ENCODE peak calls at places on chromosome 17, in six cellular contexts. One of them, this sample, is unnamed.

GRCh38 chr17:55655777-55656176 is 66.9 kb downstream of the TMEM100 start:
- DNase-seq in stomach: no peak
- DNase-seq in heart left ventricle: no peak
- DNase-seq in mammary epithelial cell: no peak
- DNase-seq in esophagus muscularis mucosa: no peak
- DNase-seq in uterus: no peak
- DNase-seq in this sample: no peak

GRCh38 chr17:33509331-33509730 is 216.2 kb upstream of the ASIC2 start:
- DNase-seq in heart left ventricle: no peak
- DNase-seq in uterus: no peak
- DNase-seq in stomach: no peak
- DNase-seq in esophagus muscularis mucosa: no peak
- DNase-seq in mammary epithelial cell: no peak
- DNase-seq in this sample: no peak

GRCh38 chr17:28563475-28563874 is 7.8 kb downstream of the PIGS start:
- DNase-seq in heart left ventricle: no peak
- DNase-seq in mammary epithelial cell: no peak
- DNase-seq in esophagus muscularis mucosa: no peak
- DNase-seq in stomach: no peak
- DNase-seq in uterus: no peak
- DNase-seq in this sample: no peak

GRCh38 chr17:75769536-75769935 is 4.5 kb upstream of the GALK1 start:
- DNase-seq in esophagus muscularis mucosa: no peak
- DNase-seq in uterus: no peak
- DNase-seq in stomach: peak; percentile 65
- DNase-seq in mammary epithelial cell: no peak
- DNase-seq in heart left ventricle: no peak
- DNase-seq in this sample: no peak

GRCh38 chr17:73286863-73287296 is 24.9 kb downstream of the CDC42EP4 start:
- DNase-seq in mammary epithelial cell: peak; percentile 68
- DNase-seq in stomach: no peak
- DNase-seq in esophagus muscularis mucosa: no peak
- DNase-seq in heart left ventricle: peak; percentile 59
- DNase-seq in uterus: peak; percentile 68
- DNase-seq in this sample: no peak

GRCh38 chr17:55149485-55149884 is 115.3 kb upstream of the HLF start:
- DNase-seq in mammary epithelial cell: no peak
- DNase-seq in esophagus muscularis mucosa: no peak
- DNase-seq in uterus: no peak
- DNase-seq in stomach: no peak
- DNase-seq in heart left ventricle: no peak
- DNase-seq in this sample: no peak

GRCh38 chr17:63833026-63833740 is 5.7 kb upstream of the FTSJ3 start:
- DNase-seq in esophagus muscularis mucosa: no peak
- DNase-seq in uterus: no peak
- DNase-seq in heart left ventricle: no peak
- DNase-seq in mammary epithelial cell: no peak
- DNase-seq in stomach: no peak
- DNase-seq in this sample: no peak

GRCh38 chr17:75642221-75643032 is 9.2 kb downstream of the SMIM5 start:
- DNase-seq in mammary epithelial cell: peak; percentile 21
- DNase-seq in stomach: peak; percentile 60
- DNase-seq in heart left ventricle: no peak
- DNase-seq in uterus: no peak
- DNase-seq in esophagus muscularis mucosa: no peak
- DNase-seq in this sample: no peak

GRCh38 chr17:43614560-43614959 is 47.2 kb downstream of the MEOX1 start:
- DNase-seq in stomach: no peak
- DNase-seq in esophagus muscularis mucosa: no peak
- DNase-seq in mammary epithelial cell: no peak
- DNase-seq in uterus: no peak
- DNase-seq in heart left ventricle: no peak
- DNase-seq in this sample: no peak

GRCh38 chr17:34858941-34859562 is 102.2 kb downstream of the CCT6B start:
- DNase-seq in stomach: no peak
- DNase-seq in heart left ventricle: no peak
- DNase-seq in uterus: no peak
- DNase-seq in esophagus muscularis mucosa: no peak
- DNase-seq in mammary epithelial cell: no peak
- DNase-seq in this sample: no peak

GRCh38 chr17:48555183-48555615 is 10.3 kb upstream of the HOXB2 start:
- DNase-seq in uterus: peak; percentile 45
- DNase-seq in mammary epithelial cell: peak; percentile 87
- DNase-seq in esophagus muscularis mucosa: no peak
- DNase-seq in stomach: no peak
- DNase-seq in heart left ventricle: no peak
- DNase-seq in this sample: no peak

GRCh38 chr17:42133461-42134041 is 10.9 kb downstream of the HSPB9 start:
- DNase-seq in esophagus muscularis mucosa: no peak
- DNase-seq in stomach: no peak
- DNase-seq in uterus: no peak
- DNase-seq in mammary epithelial cell: peak; percentile 19
- DNase-seq in heart left ventricle: no peak
- DNase-seq in this sample: no peak

GRCh38 chr17:77449908-77450741 is 309.4 kb downstream of the SEC14L1 start:
- DNase-seq in heart left ventricle: peak; percentile 90
- DNase-seq in uterus: peak; percentile 90
- DNase-seq in mammary epithelial cell: peak; percentile 52
- DNase-seq in stomach: peak; percentile 67
- DNase-seq in esophagus muscularis mucosa: no peak
- DNase-seq in this sample: no peak

GRCh38 chr17:5225668-5226457 is 8.8 kb downstream of the SCIMP start:
- DNase-seq in heart left ventricle: no peak
- DNase-seq in esophagus muscularis mucosa: no peak
- DNase-seq in mammary epithelial cell: no peak
- DNase-seq in stomach: no peak
- DNase-seq in uterus: no peak
- DNase-seq in this sample: no peak

GRCh38 chr17:78058581-78058980 is 70.0 kb downstream of the TMC6 start:
- DNase-seq in uterus: no peak
- DNase-seq in mammary epithelial cell: no peak
- DNase-seq in stomach: no peak
- DNase-seq in esophagus muscularis mucosa: no peak
- DNase-seq in heart left ventricle: no peak
- DNase-seq in this sample: no peak

GRCh38 chr17:37458805-37459204 is 30.9 kb upstream of the DUSP14 start:
- DNase-seq in uterus: no peak
- DNase-seq in mammary epithelial cell: peak; percentile 42
- DNase-seq in esophagus muscularis mucosa: no peak
- DNase-seq in stomach: no peak
- DNase-seq in heart left ventricle: no peak
- DNase-seq in this sample: no peak

GRCh38 chr17:82238562-82239201 is 9.8 kb downstream of the SLC16A3 start:
- DNase-seq in uterus: peak; percentile 84
- DNase-seq in esophagus muscularis mucosa: no peak
- DNase-seq in mammary epithelial cell: peak; percentile 90
- DNase-seq in heart left ventricle: peak; percentile 85
- DNase-seq in stomach: peak; percentile 90
- DNase-seq in this sample: no peak

GRCh38 chr17:47808830-47809480 is 12.6 kb downstream of the OSBPL7 start:
- DNase-seq in mammary epithelial cell: no peak
- DNase-seq in stomach: no peak
- DNase-seq in esophagus muscularis mucosa: no peak
- DNase-seq in heart left ventricle: peak; percentile 4
- DNase-seq in uterus: no peak
- DNase-seq in this sample: no peak

GRCh38 chr17:45228121-45228941 is 6.6 kb downstream of the FMNL1 start:
- DNase-seq in uterus: no peak
- DNase-seq in mammary epithelial cell: no peak
- DNase-seq in heart left ventricle: peak; percentile 40
- DNase-seq in stomach: no peak
- DNase-seq in esophagus muscularis mucosa: no peak
- DNase-seq in this sample: peak; percentile 34

GRCh38 chr17:45229681-45230409 is 8.2 kb downstream of the FMNL1 start:
- DNase-seq in uterus: no peak
- DNase-seq in stomach: no peak
- DNase-seq in esophagus muscularis mucosa: no peak
- DNase-seq in heart left ventricle: peak; percentile 61
- DNase-seq in mammary epithelial cell: no peak
- DNase-seq in this sample: no peak

GRCh38 chr17:45230410-45230786 is 8.7 kb downstream of the FMNL1 start:
- DNase-seq in uterus: no peak
- DNase-seq in heart left ventricle: no peak
- DNase-seq in mammary epithelial cell: no peak
- DNase-seq in esophagus muscularis mucosa: no peak
- DNase-seq in stomach: no peak
- DNase-seq in this sample: no peak

GRCh38 chr17:45227631-45228120 is 6.0 kb downstream of the FMNL1 start:
- DNase-seq in uterus: no peak
- DNase-seq in esophagus muscularis mucosa: no peak
- DNase-seq in stomach: no peak
- DNase-seq in mammary epithelial cell: no peak
- DNase-seq in heart left ventricle: peak; percentile 32
- DNase-seq in this sample: no peak

DNA sequence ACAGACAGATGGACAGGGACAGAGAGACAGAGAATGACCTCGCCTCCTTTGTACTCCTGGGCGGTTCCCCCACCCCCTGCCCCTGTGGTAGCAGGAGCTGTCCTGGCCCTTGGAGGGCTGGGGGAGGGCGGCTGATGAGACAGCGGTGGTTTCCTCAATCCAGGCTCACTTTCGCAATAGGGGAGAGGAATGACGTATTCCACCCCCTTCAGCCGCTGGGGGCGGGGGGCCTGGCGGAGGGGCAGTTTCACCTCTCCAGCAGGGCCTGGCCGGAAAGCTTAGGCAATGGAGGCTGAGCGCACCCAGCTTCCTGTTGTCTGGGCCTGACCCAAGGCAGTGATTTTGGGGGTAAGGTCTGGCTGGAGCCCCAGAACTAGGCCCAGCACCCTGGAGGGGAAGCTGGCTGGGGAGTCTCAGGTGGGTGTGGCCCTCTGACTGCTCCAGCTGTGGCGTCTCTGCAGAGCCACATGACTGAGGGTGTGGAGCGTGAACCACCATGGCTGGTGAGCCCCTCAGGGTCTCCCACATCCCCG is 7.4 kb downstream of the FMNL1 start:
- DNase-seq in uterus: peak; percentile 87
- DNase-seq in mammary epithelial cell: peak; percentile 90
- DNase-seq in stomach: peak; percentile 70
- DNase-seq in heart left ventricle: peak; percentile 91
- DNase-seq in esophagus muscularis mucosa: peak; percentile 95
- DNase-seq in this sample: peak; percentile 76
- H3K4me3 ChIP-seq in uterus: no peak overlapping the region
- H3K4me3 ChIP-seq in mammary epithelial cell: no peak overlapping the region
- H3K4me3 ChIP-seq in stomach: peak overlapping the region; percentile 23
- H3K4me3 ChIP-seq in heart left ventricle: no peak overlapping the region
- H3K4me3 ChIP-seq in esophagus muscularis mucosa: no peak overlapping the region
- H3K4me3 ChIP-seq in this sample: no peak overlapping the region

DNA sequence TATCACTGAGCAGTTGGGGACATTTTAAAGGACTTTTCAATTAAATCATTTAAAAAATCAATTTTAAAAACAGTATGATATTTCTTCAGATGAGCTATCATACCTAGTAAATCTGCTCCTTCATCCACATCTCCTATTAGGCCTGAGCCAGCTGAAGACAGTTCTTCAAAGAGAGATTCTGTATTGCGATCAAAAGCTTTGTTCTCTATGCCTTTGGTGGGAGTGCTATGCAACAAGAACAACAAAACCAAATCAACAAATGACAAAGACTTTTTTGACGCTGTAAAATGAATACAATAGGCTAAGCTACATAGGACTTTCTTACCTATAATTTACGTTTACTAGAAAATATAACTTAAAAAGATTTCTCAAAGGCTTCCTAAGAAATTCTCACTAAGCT is 106.5 kb downstream of the SPAG9 start:
- DNase-seq in heart left ventricle: no peak
- DNase-seq in mammary epithelial cell: no peak
- DNase-seq in uterus: no peak
- DNase-seq in esophagus muscularis mucosa: no peak
- DNase-seq in stomach: no peak
- DNase-seq in this sample: no peak
- H3K4me3 ChIP-seq in heart left ventricle: no peak overlapping the region
- H3K4me3 ChIP-seq in mammary epithelial cell: no peak overlapping the region
- H3K4me3 ChIP-seq in uterus: no peak overlapping the region
- H3K4me3 ChIP-seq in esophagus muscularis mucosa: no peak overlapping the region
- H3K4me3 ChIP-seq in stomach: no peak overlapping the region
- H3K4me3 ChIP-seq in this sample: no peak overlapping the region

GRCh38 chr17:79220201-79220714 is 145.6 kb downstream of the ENGASE start:
- DNase-seq in uterus: no peak
- DNase-seq in esophagus muscularis mucosa: no peak
- DNase-seq in heart left ventricle: no peak
- DNase-seq in mammary epithelial cell: no peak
- DNase-seq in stomach: no peak
- DNase-seq in this sample: no peak
- H3K4me3 ChIP-seq in uterus: no peak overlapping the region
- H3K4me3 ChIP-seq in esophagus muscularis mucosa: peak overlapping the region; percentile 5
- H3K4me3 ChIP-seq in heart left ventricle: no peak overlapping the region
- H3K4me3 ChIP-seq in mammary epithelial cell: peak overlapping the region; percentile 19
- H3K4me3 ChIP-seq in stomach: peak overlapping the region; percentile 10
- H3K4me3 ChIP-seq in this sample: no peak overlapping the region

GRCh38 chr17:978110-979093 is 1.2 kb downstream of the NXN start:
- DNase-seq in heart left ventricle: peak; percentile 54
- DNase-seq in mammary epithelial cell: peak; percentile 40
- DNase-seq in uterus: no peak
- DNase-seq in stomach: peak; percentile 32
- DNase-seq in esophagus muscularis mucosa: no peak
- DNase-seq in this sample: no peak

GRCh38 chr17:979539-980405 is at the start of gene NXN:
- DNase-seq in heart left ventricle: peak; percentile 87
- DNase-seq in uterus: peak; percentile 83
- DNase-seq in esophagus muscularis mucosa: peak; percentile 96
- DNase-seq in mammary epithelial cell: peak; percentile 71
- DNase-seq in stomach: peak; percentile 91
- DNase-seq in this sample: peak; percentile 77

GRCh38 chr17:981292-981658 is 1.7 kb upstream of the NXN start:
- DNase-seq in heart left ventricle: no peak
- DNase-seq in uterus: no peak
- DNase-seq in esophagus muscularis mucosa: no peak
- DNase-seq in stomach: no peak
- DNase-seq in mammary epithelial cell: no peak
- DNase-seq in this sample: no peak

GRCh38 chr17:979211-979538 is 401 bp downstream of the NXN start:
- DNase-seq in stomach: no peak
- DNase-seq in esophagus muscularis mucosa: no peak
- DNase-seq in heart left ventricle: no peak
- DNase-seq in mammary epithelial cell: no peak
- DNase-seq in uterus: no peak
- DNase-seq in this sample: no peak

DNA sequence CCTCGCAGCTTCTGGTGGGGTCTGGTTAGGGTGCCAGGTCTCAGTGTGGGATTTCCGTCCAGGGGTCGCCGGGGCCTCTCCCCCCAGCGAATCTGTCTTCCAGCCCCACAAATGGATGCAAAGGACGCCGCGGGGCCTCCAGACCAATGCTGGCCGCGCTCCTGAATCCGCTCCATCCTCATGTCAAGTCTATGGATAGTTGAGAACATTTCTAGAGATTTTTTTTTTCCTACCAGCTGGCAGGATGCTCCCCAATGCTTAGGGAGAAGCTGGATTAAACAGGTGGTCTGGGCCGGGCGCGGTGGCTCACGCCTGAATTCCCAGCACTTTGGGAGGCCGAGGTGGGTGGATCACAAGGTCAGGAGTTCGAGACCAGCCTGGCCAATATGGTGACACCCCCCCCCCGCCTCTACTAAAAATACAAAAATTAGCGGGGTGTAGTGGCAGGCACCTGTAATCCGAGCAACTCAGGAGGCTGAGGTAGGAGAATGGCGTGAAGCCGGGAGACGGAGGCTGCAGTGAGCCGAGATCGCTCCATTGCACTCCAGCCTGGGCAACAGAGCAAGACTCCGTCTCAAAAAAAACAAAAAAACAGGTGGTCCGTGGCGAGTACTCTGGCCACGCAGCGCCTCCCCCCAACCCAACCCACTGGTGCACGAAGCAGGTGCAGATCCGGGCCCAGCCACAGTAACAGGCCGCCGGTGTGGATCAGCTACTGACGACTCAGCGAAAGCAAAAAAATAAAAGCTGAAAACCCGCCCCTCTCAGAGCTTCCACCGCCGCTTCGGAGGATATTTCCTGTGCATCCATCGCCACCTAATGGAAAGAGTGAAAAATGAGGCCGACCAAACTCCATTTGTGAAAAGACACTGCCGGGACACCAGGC is 1.1 kb upstream of the NXN start:
- DNase-seq in stomach: peak; percentile 81
- DNase-seq in uterus: peak; percentile 86
- DNase-seq in esophagus muscularis mucosa: no peak
- DNase-seq in heart left ventricle: peak; percentile 71
- DNase-seq in mammary epithelial cell: peak; percentile 73
- DNase-seq in this sample: peak; percentile 78
- H3K4me3 ChIP-seq in stomach: peak overlapping the region; percentile 77
- H3K4me3 ChIP-seq in uterus: peak overlapping the region; percentile 38
- H3K4me3 ChIP-seq in esophagus muscularis mucosa: peak overlapping the region; percentile 82
- H3K4me3 ChIP-seq in heart left ventricle: peak overlapping the region; percentile 45
- H3K4me3 ChIP-seq in mammary epithelial cell: peak overlapping the region; percentile 51
- H3K4me3 ChIP-seq in this sample: peak overlapping the region; percentile 84

This sample was measured in gastrocnemius medialis.